ENCODE peak calls at places on chromosomes 2 and 18, in five cellular contexts. A is thoracic aorta, W is fibroblast of pulmonary artery, E is fibroblast of the aortic adventitia, X is A549. I is an unnamed sample.

GRCh38 chr2:69572640-69573039 is 70.9 kb downstream of the AAK1 start:
- DNase-seq in X (no peak), A (no peak), E (peak; percentile 69), W (no peak), I (no peak)

GRCh38 chr2:102147935-102148334 is 5.4 kb downstream of the IL1R1 start:
- DNase-seq in E (peak; percentile 75), A (no peak), X (no peak), W (peak; percentile 82), I (no peak)

GRCh38 chr2:215554689-215555088 is 118.8 kb upstream of the FN1 start:
- DNase-seq in X (no peak), E (peak; percentile 49), W (peak; percentile 57), A (no peak), I (no peak)

GRCh38 chr18:3790702-3791101 is 340.7 kb downstream of the TGIF1 start:
- DNase-seq in W (peak; percentile 55), A (no peak), X (no peak), E (peak; percentile 53), I (no peak)

GRCh38 chr2:11377915-11378649 is 33.6 kb upstream of the ROCK2 start:
- DNase-seq in E (peak; percentile 70), X (no peak), W (peak; percentile 65), A (no peak), I (no peak)

GRCh38 chr2:233929352-233929843 is 12.2 kb downstream of the TRPM8 start:
- DNase-seq in W (peak; percentile 5), A (no peak), E (no peak), X (peak; percentile 37), I (no peak)

GRCh38 chr18:58048243-58048642 is 4.2 kb downstream of the NEDD4L start:
- DNase-seq in A (no peak), W (no peak), X (no peak), E (no peak), I (no peak)

GRCh38 chr2:138829326-138829725 is 49.1 kb upstream of the NXPH2 start:
- DNase-seq in X (peak; percentile 64), W (peak; percentile 24), A (no peak), E (no peak), I (peak; percentile 74)

GRCh38 chr18:70419526-70419925 is 130.7 kb downstream of the SOCS6 start:
- DNase-seq in X (no peak), E (peak; percentile 88), A (no peak), W (peak; percentile 70), I (no peak)

GRCh38 chr2:166017208-166017607 is 63.6 kb upstream of the TTC21B start:
- DNase-seq in E (no peak), X (peak; percentile 5), A (no peak), W (no peak), I (no peak)

GRCh38 chr2:1209246-1209645 is 204.0 kb upstream of the TPO start:
- DNase-seq in E (no peak), W (no peak), X (no peak), A (no peak), I (no peak)

GRCh38 chr18:23487738-23488625 is 15.3 kb upstream of the RMC1 start:
- DNase-seq in E (peak; percentile 51), A (no peak), W (no peak), X (no peak), I (no peak)

GRCh38 chr18:69845588-69846506 is 101.8 kb downstream of the CD226 start:
- DNase-seq in W (no peak), E (peak; percentile 66), A (no peak), X (peak; percentile 22), I (no peak)

GRCh38 chr2:188235364-188235763 is 56.3 kb upstream of the GULP1 start:
- DNase-seq in X (no peak), W (no peak), A (no peak), E (no peak), I (no peak)

GRCh38 chr2:86238354-86238753 is 39.1 kb downstream of the MRPL35 start:
- DNase-seq in X (no peak), E (no peak), A (no peak), W (no peak), I (no peak)

GRCh38 chr2:220703279-220703678 is 868.8 kb downstream of the EPHA4 start:
- DNase-seq in E (no peak), A (no peak), W (no peak), X (no peak), I (no peak)

GRCh38 chr18:31744661-31745060 is 16.0 kb downstream of the SLC25A52 start:
- DNase-seq in X (no peak), A (no peak), E (no peak), W (no peak), I (no peak)

GRCh38 chr2:108330971-108331370 is 42.3 kb downstream of the SULT1C2 start:
- DNase-seq in X (no peak), A (no peak), E (peak; percentile 55), W (peak; percentile 23), I (no peak)

GRCh38 chr18:57792741-57793629 is 10.1 kb downstream of the ATP8B1 start:
- DNase-seq in A (no peak), X (no peak), E (peak; percentile 61), W (peak; percentile 49), I (no peak)

GRCh38 chr18:60554961-60555360 is 182.4 kb upstream of the MC4R start:
- DNase-seq in X (no peak), E (no peak), A (no peak), W (no peak), I (no peak)

GRCh38 chr2:69983392-69983791 is 22.0 kb upstream of the ASPRV1 start:
- DNase-seq in X (no peak), A (no peak), W (no peak), E (no peak), I (no peak)

GRCh38 chr18:6624729-6625308 is 104.7 kb upstream of the ARHGAP28 start:
- DNase-seq in W (peak; percentile 61), X (no peak), E (peak; percentile 67), A (no peak), I (no peak)

GRCh38 chr2:165018207-165018606 is 62.9 kb upstream of the SLC38A11 start:
- DNase-seq in W (no peak), X (no peak), E (peak; percentile 7), A (no peak), I (no peak)

GRCh38 chr2:231786917-231787292 is 660 bp downstream of the COPS7B start:
- DNase-seq in E (no peak), A (no peak), W (no peak), X (no peak), I (no peak)
- TF ChIP-seq CTCF in E (no peak), A (no peak), W (no peak), X (no peak), I (no peak)

GRCh38 chr2:3192920-3193319 is 184.7 kb downstream of the EIPR1 start:
- DNase-seq in X (no peak), A (no peak), E (no peak), W (peak; percentile 27), I (no peak)
- TF ChIP-seq CTCF in X (no peak), A (no peak), E (no peak), W (no peak), I (no peak)

GRCh38 chr18:36176739-36177138 is 10.6 kb upstream of the MOCOS start:
- DNase-seq in W (peak; percentile 88), A (no peak), E (peak; percentile 84), X (no peak), I (no peak)
- TF ChIP-seq CTCF in W (no peak), A (no peak), E (no peak), X (no peak), I (no peak)

GRCh38 chr2:238061310-238062202 is 755 bp downstream of the SCLY start:
- DNase-seq in X (peak; percentile 49), A (no peak), E (peak; percentile 45), W (peak; percentile 41), I (peak; percentile 41)

GRCh38 chr2:238063414-238064189 is 2.8 kb downstream of the SCLY start:
- DNase-seq in W (no peak), A (no peak), E (no peak), X (no peak), I (no peak)

GRCh38 chr2:238060542-238061309 is at the start of gene SCLY:
- DNase-seq in X (peak; percentile 97), E (peak; percentile 95), W (peak; percentile 97), A (peak; percentile 84), I (peak; percentile 95)

GRCh38 chr2:238059505-238059904 is 1.3 kb upstream of the SCLY start:
- DNase-seq in E (peak; percentile 18), X (no peak), A (no peak), W (no peak), I (no peak)

DNA sequence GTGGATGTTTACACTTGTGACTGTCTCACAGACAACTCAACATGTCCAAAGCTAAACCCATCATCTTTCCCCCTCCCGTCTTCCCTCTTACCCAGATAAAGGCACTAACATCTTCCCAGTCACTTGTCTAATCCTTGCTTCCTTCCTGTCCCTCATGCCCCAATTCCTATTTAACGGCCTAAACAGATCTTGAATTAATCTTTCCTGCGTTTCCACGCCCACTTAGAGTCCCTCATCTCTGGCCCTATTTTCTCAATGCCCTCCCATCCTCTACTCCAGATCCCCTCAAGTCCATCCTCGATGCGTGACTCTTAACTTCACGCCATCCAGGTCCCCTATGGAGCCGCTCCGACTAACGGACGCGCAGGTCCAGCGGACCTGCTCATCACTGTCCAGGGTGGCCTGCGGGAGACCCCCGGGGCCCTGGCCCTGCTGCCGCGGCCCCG is 682 bp upstream of the SCLY start:
- DNase-seq in A (no peak), W (peak; percentile 22), E (peak; percentile 30), X (no peak), I (no peak)
- TF ChIP-seq CTCF in A (no peak), W (no peak), E (no peak), X (no peak), I (no peak)

GRCh38 chr2:235170536-235171510 is 219.0 kb downstream of the SH3BP4 start:
- DNase-seq in E (peak; percentile 65), X (peak; percentile 86), W (peak; percentile 61), A (no peak), I (no peak)
- TF ChIP-seq CTCF in E (peak; percentile 55), X (peak; percentile 9), W (peak; percentile 41), A (no peak), I (no peak)

DNA sequence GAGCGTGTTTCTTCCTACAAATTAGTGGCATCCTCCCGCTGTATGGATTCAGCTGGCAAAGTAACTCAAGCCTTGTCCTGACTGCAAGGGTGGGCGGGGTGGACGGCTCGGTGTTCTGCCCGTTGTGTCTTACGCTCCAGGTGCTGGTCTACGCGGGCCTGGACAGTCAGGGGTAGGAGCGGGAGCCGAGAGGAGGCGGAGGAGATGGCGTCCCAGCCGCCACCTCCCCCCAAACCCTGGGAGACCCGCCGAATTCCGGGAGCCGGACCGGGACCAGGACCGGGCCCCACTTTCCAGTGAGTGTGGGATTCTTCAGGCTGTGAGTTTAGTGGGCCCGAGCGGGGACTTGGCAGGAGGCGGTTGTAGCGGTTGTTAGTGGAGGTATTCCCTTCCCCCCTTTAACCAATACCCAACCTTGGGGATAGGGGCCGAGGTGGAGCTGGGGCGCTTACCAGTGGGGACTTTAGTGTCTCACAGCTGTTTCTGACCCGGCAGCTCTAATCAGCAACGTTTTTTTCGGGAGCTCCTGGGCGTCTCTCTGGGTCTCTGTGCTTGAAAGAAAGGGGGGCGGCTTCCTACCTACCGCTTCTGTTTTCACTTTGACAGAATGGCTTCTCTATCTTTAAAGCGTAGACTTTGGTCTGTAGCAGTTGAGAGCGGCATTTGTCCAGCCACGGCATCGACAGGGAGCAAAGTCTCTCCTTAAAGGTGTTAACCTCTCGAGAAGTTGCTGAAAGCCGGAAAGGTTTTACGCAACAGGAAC is at the start of the genes PEX13 and PUS10:
- DNase-seq in A (peak; percentile 10), W (peak; percentile 70), E (no peak), X (peak; percentile 90), I (peak; percentile 60)
- TF ChIP-seq CTCF in A (no peak), W (no peak), E (no peak), X (no peak), I (no peak)

GRCh38 chr18:12377556-12378553 is 828 bp upstream of the AFG3L2 start:
- DNase-seq in W (no peak), A (no peak), E (no peak), X (no peak), I (no peak)
- TF ChIP-seq CTCF in W (peak; percentile 10), A (peak; percentile 56), E (peak; percentile 48), X (no peak), I (peak; percentile 26)